ENCODE peak calls at places on chromosomes 5 and 9, in four cellular contexts. Y is foreskin fibroblast, C is Peyer's patch, I is spleen. B is an unnamed sample.

GRCh38 chr9:37471942-37472679 is 6.9 kb upstream of the ZBTB5 start:
- DNase-seq in Y (peak; percentile 90), C (no peak), I (no peak), B (no peak)

GRCh38 chr9:76396597-76396996 is 2.4 kb upstream of the RFK start:
- DNase-seq in Y (no peak), C (no peak), I (no peak), B (no peak)

GRCh38 chr5:111735829-111736228 is 21.2 kb downstream of the NREP start:
- DNase-seq in Y (peak; percentile 98), C (peak; percentile 52), I (no peak), B (no peak)

GRCh38 chr9:130185494-130186005 is 13.3 kb downstream of the NCS1 start:
- DNase-seq in Y (peak; percentile 60), C (no peak), I (no peak), B (no peak)

GRCh38 chr9:107750741-107751521 is 261.4 kb upstream of the KLF4 start:
- DNase-seq in Y (peak; percentile 99), C (peak; percentile 82), I (no peak), B (no peak)

GRCh38 chr5:1394881-1395860 is 50.1 kb downstream of the SLC6A3 start:
- DNase-seq in Y (no peak), C (no peak), I (no peak), B (no peak)

GRCh38 chr5:6843335-6843734 is 130.1 kb downstream of the TENT4A start:
- DNase-seq in Y (no peak), C (no peak), I (no peak), B (no peak)

GRCh38 chr5:88256872-88257271 is 11.8 kb downstream of the TMEM161B start:
- DNase-seq in Y (no peak), C (no peak), I (no peak), B (no peak)

GRCh38 chr5:139105621-139106071 is 92.5 kb downstream of the SIL1 start:
- DNase-seq in Y (no peak), C (no peak), I (no peak), B (peak; percentile 33)

GRCh38 chr5:115484368-115484767 is 60.2 kb downstream of the FEM1C start:
- DNase-seq in Y (no peak), C (no peak), I (no peak), B (no peak)

GRCh38 chr9:114308361-114308950 is 14.4 kb upstream of the ORM1 start:
- DNase-seq in Y (no peak), C (peak; percentile 25), I (peak; percentile 58), B (no peak)

GRCh38 chr5:169728-170094 is 21.6 kb upstream of the LRRC14B start:
- DNase-seq in Y (no peak), C (no peak), I (no peak), B (no peak)

GRCh38 chr5:144691936-144692335 is 521.3 kb downstream of the KCTD16 start:
- DNase-seq in Y (peak; percentile 27), C (no peak), I (no peak), B (no peak)

GRCh38 chr9:111036068-111036789 is 2.0 kb downstream of the LPAR1 start:
- DNase-seq in Y (peak; percentile 93), C (peak; percentile 85), I (peak; percentile 80), B (no peak)

GRCh38 chr5:151213803-151214613 is 9.9 kb downstream of the CCDC69 start:
- DNase-seq in Y (peak; percentile 25), C (peak; percentile 95), I (peak; percentile 97), B (no peak)

GRCh38 chr9:121354770-121355169 is 15.3 kb downstream of the STOM start:
- DNase-seq in Y (no peak), C (no peak), I (no peak), B (no peak)

GRCh38 chr9:16716631-16717030 is 153.8 kb downstream of the BNC2 start:
- DNase-seq in Y (no peak), C (no peak), I (no peak), B (no peak)

GRCh38 chr5:10655041-10655685 is 91.3 kb downstream of the ANKRD33B start:
- DNase-seq in Y (no peak), C (peak; percentile 60), I (no peak), B (no peak)

GRCh38 chr5:74257645-74258328 is 382.7 kb downstream of the ENC1 start:
- DNase-seq in Y (peak; percentile 70), C (peak; percentile 80), I (peak; percentile 73), B (no peak)

GRCh38 chr9:86667307-86667706 is 280.0 kb downstream of the GAS1 start:
- DNase-seq in Y (peak; percentile 70), C (no peak), I (no peak), B (no peak)

GRCh38 chr5:54261596-54261995 is 48.8 kb downstream of the ARL15 start:
- DNase-seq in Y (no peak), C (no peak), I (no peak), B (no peak)

GRCh38 chr5:54263447-54263846 is 46.9 kb downstream of the ARL15 start:
- DNase-seq in Y (no peak), C (no peak), I (no peak), B (no peak)

GRCh38 chr5:54257366-54258118 is 52.8 kb downstream of the ARL15 start:
- DNase-seq in Y (peak; percentile 36), C (no peak), I (no peak), B (no peak)

GRCh38 chr5:54254482-54255198 is 55.7 kb downstream of the ARL15 start:
- DNase-seq in Y (peak; percentile 23), C (no peak), I (no peak), B (no peak)

GRCh38 chr5:54259090-54259489 is 51.3 kb downstream of the ARL15 start:
- DNase-seq in Y (peak; percentile 70), C (no peak), I (no peak), B (no peak)
- TF ChIP-seq CTCF in Y (no peak), C (no peak), I (no peak), B (no peak)

GRCh38 chr9:3650994-3651622 is 125.3 kb upstream of the RFX3 start:
- DNase-seq in Y (no peak), C (no peak), I (no peak), B (no peak)

GRCh38 chr9:3646226-3646625 is 120.4 kb upstream of the RFX3 start:
- DNase-seq in Y (no peak), C (no peak), I (no peak), B (no peak)

GRCh38 chr9:3648266-3648665 is 122.5 kb upstream of the RFX3 start:
- DNase-seq in Y (no peak), C (no peak), I (no peak), B (no peak)

GRCh38 chr9:3648722-3649121 is 122.9 kb upstream of the RFX3 start:
- DNase-seq in Y (no peak), C (no peak), I (no peak), B (no peak)

DNA sequence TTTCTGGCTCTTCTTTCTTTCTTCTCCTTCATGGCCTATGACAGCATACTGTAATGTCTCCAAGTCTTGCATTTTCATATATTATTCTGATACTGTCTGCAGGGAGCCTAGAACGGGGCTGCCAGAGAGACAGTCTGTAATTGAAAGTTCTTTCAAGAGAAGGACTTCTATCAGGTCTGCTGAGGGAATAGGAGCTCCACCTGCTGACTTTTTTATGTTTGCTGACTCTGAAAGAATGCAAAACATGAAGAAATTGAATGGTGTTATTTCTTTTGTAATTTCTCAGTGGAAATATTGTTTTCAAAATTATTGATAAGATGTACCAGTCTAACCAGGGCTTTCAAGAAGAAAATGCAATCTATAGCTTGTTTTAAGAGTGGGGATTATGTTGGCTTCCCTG is 121.9 kb upstream of the RFX3 start:
- DNase-seq in Y (no peak), C (no peak), I (no peak), B (no peak)
- TF ChIP-seq CTCF in Y (no peak), C (no peak), I (no peak), B (peak; percentile 6)

DNA sequence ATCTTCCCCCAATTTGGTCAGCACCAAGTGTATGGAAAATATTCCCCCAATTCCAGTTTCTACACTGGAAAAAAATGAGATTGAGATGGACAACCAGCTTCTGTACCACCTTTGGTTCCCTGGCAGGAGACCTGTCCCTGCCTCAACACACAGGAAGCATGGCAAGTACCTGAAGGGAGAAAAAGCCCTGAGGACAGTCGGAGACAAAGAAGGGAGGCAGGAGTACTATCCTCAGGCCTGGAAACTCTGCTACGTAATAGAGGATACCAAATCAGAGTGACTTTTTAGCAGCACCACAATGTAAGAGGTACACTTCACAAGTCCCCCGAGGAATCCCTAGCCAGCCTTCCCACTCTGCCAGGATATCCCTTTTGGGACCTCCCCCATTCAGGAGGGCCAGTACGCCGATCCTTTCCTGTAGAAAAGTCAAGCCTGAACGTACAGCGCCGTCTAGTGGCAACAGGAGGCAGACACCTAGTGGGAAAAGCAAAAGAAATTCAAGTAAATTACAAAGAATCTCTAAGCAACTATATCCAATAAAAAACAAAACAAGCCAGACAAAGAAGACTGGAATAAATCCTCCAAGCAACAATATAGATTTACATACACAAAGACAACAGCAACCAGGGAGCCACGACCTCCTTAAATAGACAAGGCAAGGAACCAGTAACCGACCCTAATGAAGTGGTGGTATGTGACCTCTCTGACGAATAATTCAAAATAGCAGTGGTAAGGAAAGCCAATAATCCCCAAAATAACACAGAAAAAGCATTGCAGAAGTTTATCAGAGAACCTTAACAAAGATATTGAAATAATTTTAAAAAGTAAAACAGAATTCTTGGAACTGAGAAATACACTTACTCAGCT is 63.3 kb upstream of the SLCO6A1 start:
- DNase-seq in Y (peak; percentile 17), C (no peak), I (no peak), B (no peak)
- TF ChIP-seq CTCF in Y (peak; percentile 66), C (peak; percentile 18), I (no peak), B (peak; percentile 37)

DNA sequence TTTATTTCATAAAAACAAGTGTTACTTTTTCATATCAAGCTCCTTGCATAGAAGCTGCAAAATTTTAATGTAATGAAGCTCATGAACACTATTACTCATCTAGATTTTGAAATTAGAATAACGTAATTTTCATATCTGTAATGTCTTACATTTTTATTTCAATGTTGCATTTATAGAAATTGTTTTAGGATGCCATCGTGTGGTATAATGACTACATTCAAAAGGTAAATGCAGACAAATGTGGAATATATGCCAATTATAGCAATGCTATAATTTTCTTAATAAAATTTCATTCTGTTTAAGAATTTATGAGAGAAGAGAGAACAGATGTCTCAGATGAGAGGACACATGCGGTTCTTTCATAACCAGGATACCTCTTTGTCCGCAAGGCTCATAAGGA is 230.2 kb downstream of the TMEM232 start:
- DNase-seq in Y (no peak), C (no peak), I (no peak), B (no peak)
- TF ChIP-seq CTCF in Y (no peak), C (no peak), I (no peak), B (peak; percentile 28)

DNA sequence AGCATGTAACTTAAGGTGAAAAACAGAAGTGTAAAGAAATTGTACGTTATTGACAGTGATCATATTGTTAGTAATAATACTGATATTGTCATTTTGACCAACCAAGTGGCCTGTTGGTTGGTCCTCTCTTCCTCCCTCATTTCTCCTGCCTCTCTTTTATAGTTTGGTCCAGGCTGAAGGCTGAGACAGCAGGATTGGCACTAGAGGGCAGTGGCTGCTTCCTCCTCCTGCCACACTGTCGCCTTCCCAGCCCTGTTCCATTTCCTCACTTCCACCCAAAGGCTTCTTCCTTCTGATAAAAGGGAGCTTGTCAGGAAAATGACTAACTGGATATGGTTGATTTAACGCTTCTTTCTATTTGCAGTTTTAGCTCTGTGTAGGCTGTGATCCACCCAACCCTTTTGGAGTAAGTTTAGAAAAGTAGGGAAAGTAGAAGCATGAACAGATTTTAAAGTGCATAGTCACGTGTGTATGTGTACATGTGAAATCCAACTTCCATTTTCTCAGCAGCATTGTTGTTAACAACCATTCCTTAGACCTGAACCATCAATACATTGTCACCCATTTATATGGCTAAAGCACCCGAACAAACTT is 35.6 kb downstream of the PTCD2 start:
- DNase-seq in Y (peak; percentile 63), C (no peak), I (no peak), B (no peak)
- TF ChIP-seq CTCF in Y (peak; percentile 46), C (no peak), I (no peak), B (peak; percentile 73)

GRCh38 chr5:169548315-169548714 is 35.3 kb upstream of the SPDL1 start:
- DNase-seq in Y (peak; percentile 79), C (no peak), I (no peak), B (no peak)
- TF ChIP-seq CTCF in Y (peak; percentile 56), C (no peak), I (no peak), B (peak; percentile 35)

GRCh38 chr5:113123563-113123962 is 147.0 kb downstream of the DCP2 start:
- DNase-seq in Y (no peak), C (no peak), I (no peak), B (no peak)
- TF ChIP-seq CTCF in Y (peak; percentile 5), C (no peak), I (no peak), B (peak; percentile 14)

B was measured in D721Med.